ENCODE peak calls at places on chromosomes 2 and 18, in four cellular contexts. C is IMR-90, E is EL, W is tibial artery. S is an unnamed sample.

GRCh38 chr2:15200581-15200980 is 360.6 kb downstream of the NBAS start:
- DNase-seq in W (no peak), E (no peak), C (no peak), S (no peak)

GRCh38 chr2:127541849-127542630 is 6.6 kb downstream of the MYO7B start:
- DNase-seq in C (no peak), E (no peak), W (no peak), S (no peak)

GRCh38 chr2:136363921-136364320 is 246.0 kb upstream of the CXCR4 start:
- DNase-seq in E (no peak), W (no peak), C (no peak), S (no peak)

GRCh38 chr2:132901661-132902060 is 231.7 kb upstream of the LYPD1 start:
- DNase-seq in C (peak), W (no peak), E (no peak), S (no peak)

GRCh38 chr2:185375731-185376130 is 362.9 kb upstream of the FSIP2 start:
- DNase-seq in E (no peak), C (no peak), W (no peak), S (no peak)

GRCh38 chr2:106108351-106108750 is 85.8 kb downstream of the UXS1 start:
- DNase-seq in C (peak), W (no peak), E (peak), S (no peak)

GRCh38 chr2:175309799-175310198 is 128.3 kb upstream of the ATP5MC3 start:
- DNase-seq in C (peak), E (peak), W (no peak), S (no peak)

GRCh38 chr18:45619062-45619825 is 4.0 kb downstream of the SLC14A2 start:
- DNase-seq in C (no peak), E (no peak), W (peak), S (peak)

GRCh38 chr18:59547691-59548182 is 149.5 kb downstream of the CCBE1 start:
- DNase-seq in E (peak), C (peak), W (no peak), S (no peak)

GRCh38 chr2:23599691-23600090 is 214.7 kb downstream of the KLHL29 start:
- DNase-seq in W (peak), C (no peak), E (no peak), S (no peak)

GRCh38 chr2:163878718-163879117 is 142.9 kb upstream of the FIGN start:
- DNase-seq in W (no peak), E (peak), C (peak), S (no peak)

GRCh38 chr18:72470391-72470790 is 73.8 kb downstream of the CBLN2 start:
- DNase-seq in C (no peak), E (no peak), W (no peak), S (no peak)

GRCh38 chr18:76565238-76566173 is 70.5 kb upstream of the ZNF516 start:
- DNase-seq in C (peak), E (peak), W (peak), S (peak)

GRCh38 chr2:11285499-11285898 is 58.9 kb downstream of the ROCK2 start:
- DNase-seq in W (no peak), E (no peak), C (no peak), S (no peak)

GRCh38 chr2:128545085-128545484 is 226.4 kb upstream of the HS6ST1 start:
- DNase-seq in W (no peak), C (no peak), E (no peak), S (no peak)

GRCh38 chr2:113200736-113201490 is 27.1 kb downstream of the PSD4 start:
- DNase-seq in W (peak), E (no peak), C (no peak), S (no peak)

GRCh38 chr2:231800493-231801091 is 14.3 kb downstream of the COPS7B start:
- DNase-seq in E (peak), W (no peak), C (peak), S (no peak)

S was measured in gastrocnemius medialis.